ENCODE peak calls at places on chromosomes 11 and 22, in six cellular contexts. F is cardiac fibroblast, M is bronchial epithelial cell, K is mucosa of descending colon, A is body of pancreas, Y is SK-N-SH. Z is an unnamed sample.

GRCh38 chr11:490186-490929 is 16.7 kb downstream of the RNH1 start:
- DNase-seq in K (no peak), M (no peak), A (no peak), F (no peak), Y (no peak), Z (no peak)

GRCh38 chr11:10694481-10695239 is 1.1 kb upstream of the IRAG1 start:
- DNase-seq in M (no peak), A (no peak), Y (no peak), F (peak), K (no peak), Z (no peak)

GRCh38 chr11:133901999-133902398 is 54.8 kb downstream of the IGSF9B start:
- DNase-seq in F (no peak), M (no peak), Y (no peak), K (no peak), A (no peak), Z (no peak)

GRCh38 chr22:42892156-42892555 is 35.1 kb upstream of the ARFGAP3 start:
- DNase-seq in Y (no peak), K (no peak), M (no peak), A (no peak), F (no peak), Z (no peak)

GRCh38 chr22:24284747-24285203 is 14.1 kb downstream of the SPECC1L start:
- DNase-seq in K (no peak), M (peak), F (peak), Y (no peak), A (no peak), Z (peak)

GRCh38 chr11:90468923-90469322 is 246.1 kb upstream of the CHORDC1 start:
- DNase-seq in K (no peak), M (peak), Y (no peak), F (peak), A (no peak), Z (peak)

GRCh38 chr11:8963569-8964323 is 496 bp downstream of the TMEM9B start:
- DNase-seq in A (peak), K (peak), M (peak), F (no peak), Y (peak), Z (peak)

GRCh38 chr11:77069969-77070582 is 3.3 kb downstream of the CAPN5 start:
- DNase-seq in Y (no peak), M (no peak), K (no peak), F (no peak), A (no peak), Z (no peak)

GRCh38 chr11:44138286-44138685 is 42.8 kb downstream of the EXT2 start:
- DNase-seq in K (no peak), F (peak), A (no peak), M (no peak), Y (no peak), Z (no peak)

GRCh38 chr11:44623321-44623715 is 57.9 kb downstream of the CD82 start:
- DNase-seq in K (no peak), Y (no peak), A (no peak), F (no peak), M (no peak), Z (no peak)

GRCh38 chr11:30712749-30713148 is 126.6 kb upstream of the MPPED2 start:
- DNase-seq in F (no peak), K (no peak), Y (no peak), M (no peak), A (no peak), Z (no peak)

GRCh38 chr11:120780239-120780638 is 243.7 kb upstream of the TBCEL start:
- DNase-seq in M (peak), K (no peak), A (no peak), Y (no peak), F (peak), Z (peak)

GRCh38 chr11:46333129-46333947 is 13.9 kb upstream of the DGKZ start:
- DNase-seq in A (no peak), F (no peak), M (no peak), Y (peak), K (no peak), Z (no peak)

GRCh38 chr11:75383246-75383645 is 16.1 kb upstream of the RPS3 start:
- DNase-seq in F (no peak), Y (no peak), A (no peak), K (no peak), M (no peak), Z (no peak)

GRCh38 chr11:107819361-107820014 is 39.1 kb downstream of the SLC35F2 start:
- DNase-seq in F (peak), A (no peak), K (no peak), Y (no peak), M (peak), Z (peak)

GRCh38 chr11:59551651-59552521 is 40.5 kb downstream of the OR4D9 start:
- DNase-seq in A (peak), K (no peak), M (peak), Y (peak), F (peak), Z (peak)

GRCh38 chr11:92765965-92766371 is 203.5 kb upstream of the MTNR1B start:
- DNase-seq in A (peak), M (no peak), K (no peak), F (peak), Y (peak), Z (no peak)

GRCh38 chr22:50261615-50262459 is at the start of gene MAPK12:
- DNase-seq in Y (peak), A (no peak), K (no peak), M (no peak), F (no peak), Z (no peak)

GRCh38 chr11:128482092-128482491 is 105.3 kb downstream of the ETS1 start:
- DNase-seq in A (no peak), M (no peak), Y (no peak), K (no peak), F (no peak), Z (no peak)

GRCh38 chr22:42655693-42656092 is 6.5 kb upstream of the CYB5R3 start:
- DNase-seq in K (no peak), M (no peak), F (no peak), Y (no peak), A (no peak), Z (no peak)

GRCh38 chr11:78210000-78210608 is 21.4 kb downstream of the USP35 start:
- DNase-seq in K (no peak), A (no peak), Y (no peak), F (no peak), M (no peak), Z (no peak)

GRCh38 chr22:50532824-50533344 is 3.1 kb upstream of the TYMP start:
- DNase-seq in M (no peak), Y (no peak), A (no peak), F (no peak), K (peak), Z (no peak)

GRCh38 chr11:99901175-99901574 is 785.9 kb upstream of the ARHGAP42 start:
- DNase-seq in M (no peak), F (no peak), Y (no peak), K (no peak), A (no peak), Z (no peak)

GRCh38 chr11:79371724-79372123 is 69.1 kb downstream of the TENM4 start:
- DNase-seq in K (no peak), Y (no peak), F (no peak), M (no peak), A (no peak), Z (no peak)

GRCh38 chr11:72625746-72626636 is 48.2 kb downstream of the PDE2A start:
- DNase-seq in F (no peak), K (peak), M (no peak), Y (peak), A (peak), Z (no peak)

GRCh38 chr11:47961383-47961782 is 19.0 kb upstream of the PTPRJ start:
- DNase-seq in F (no peak), A (no peak), M (no peak), K (no peak), Y (no peak), Z (no peak)

GRCh38 chr22:20010307-20011122 is 6.1 kb downstream of the ARVCF start:
- DNase-seq in Y (no peak), K (peak), F (no peak), A (no peak), M (peak), Z (peak)

GRCh38 chr11:73315288-73316020 is 7.4 kb downstream of the ARHGEF17 start:
- DNase-seq in M (no peak), Y (no peak), A (no peak), F (no peak), K (no peak), Z (no peak)

GRCh38 chr11:116792869-116793475 is 1.3 kb upstream of the APOA5 start:
- DNase-seq in M (peak), A (no peak), Y (no peak), K (no peak), F (peak), Z (peak)

GRCh38 chr11:41320233-41320993 is 139.0 kb downstream of the LRRC4C start:
- DNase-seq in K (no peak), A (no peak), F (no peak), Y (no peak), M (no peak), Z (no peak)

GRCh38 chr11:11842426-11843008 is 745 bp downstream of the USP47 start:
- DNase-seq in M (peak), K (peak), F (peak), Y (peak), A (peak), Z (peak)

GRCh38 chr11:11844272-11844671 is 2.5 kb downstream of the USP47 start:
- DNase-seq in K (no peak), Y (no peak), A (no peak), F (no peak), M (no peak), Z (no peak)

GRCh38 chr11:11843233-11843632 is 1.5 kb downstream of the USP47 start:
- DNase-seq in K (no peak), M (peak), F (peak), Y (no peak), A (peak), Z (peak)

GRCh38 chr11:11845066-11845465 is 3.3 kb downstream of the USP47 start:
- DNase-seq in Y (no peak), K (no peak), A (peak), M (peak), F (no peak), Z (peak)

DNA sequence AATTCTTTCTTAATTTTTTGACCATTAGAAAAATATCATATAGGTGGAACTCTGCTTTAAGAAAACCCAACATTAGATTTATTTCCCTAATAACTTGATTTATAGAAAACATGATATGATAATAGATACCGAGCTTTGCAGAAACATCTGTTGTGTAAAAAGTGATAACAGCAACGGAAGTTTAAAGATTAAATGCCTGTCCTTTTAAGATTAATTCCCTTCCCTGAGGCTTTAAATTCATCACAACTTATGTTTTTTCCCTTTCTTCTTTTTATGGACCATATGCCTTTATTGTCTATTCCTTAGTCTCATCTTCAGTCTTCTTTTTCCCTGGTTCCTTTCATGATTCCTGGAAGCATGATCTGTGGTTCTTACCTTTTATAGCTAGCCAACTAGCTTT is 1.9 kb downstream of the USP47 start:
- DNase-seq in K (no peak), Y (peak), M (no peak), F (no peak), A (no peak), Z (no peak)
- H3K4me3 ChIP-seq in K (no peak), Y (peak), M (peak), F (peak), A (peak), Z (peak)

DNA sequence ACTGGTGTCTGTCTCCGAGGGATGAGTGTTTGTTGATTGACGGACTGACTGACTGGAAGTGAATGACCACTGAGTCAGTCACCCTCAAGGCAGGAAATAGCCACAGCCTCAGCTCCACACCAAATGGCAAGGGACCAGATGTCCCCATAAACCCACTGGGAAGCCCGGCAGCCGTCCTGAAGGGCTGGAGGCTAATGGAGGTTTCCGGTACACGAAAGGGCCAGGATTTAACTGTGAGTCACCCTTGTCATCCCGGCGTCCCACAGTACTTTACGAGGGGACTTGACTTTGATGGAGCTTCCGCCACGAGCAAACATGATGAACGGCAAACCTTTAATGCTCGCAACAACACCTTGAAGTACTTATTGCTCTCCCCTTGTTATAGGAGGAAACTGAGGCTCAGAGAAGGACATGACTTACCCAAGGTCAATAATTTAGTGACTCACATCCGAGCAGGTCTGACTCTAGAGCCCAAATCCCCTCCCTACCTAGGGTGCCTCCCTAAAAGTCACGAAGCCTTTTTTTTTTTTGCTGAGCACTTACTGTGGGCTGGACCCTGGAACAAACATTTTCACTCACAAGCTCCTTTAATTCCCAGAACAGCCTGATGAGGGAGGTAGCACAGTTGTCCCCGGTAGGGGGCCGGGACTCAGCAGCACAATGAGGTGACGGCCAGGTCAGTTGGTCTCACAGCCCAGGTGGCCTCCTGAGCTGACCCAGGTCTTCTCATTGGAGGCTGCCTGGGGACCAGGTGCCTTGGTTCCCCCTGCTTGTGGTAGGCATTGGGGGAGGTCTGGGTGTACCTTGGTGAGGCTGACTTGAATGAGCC is 25.2 kb upstream of the GCAT start:
- DNase-seq in K (no peak), Y (no peak), A (no peak), F (peak), M (peak), Z (peak)
- TF ChIP-seq CTCF in K (no peak), Y (no peak), A (no peak), F (no peak), M (no peak), Z (no peak)

DNA sequence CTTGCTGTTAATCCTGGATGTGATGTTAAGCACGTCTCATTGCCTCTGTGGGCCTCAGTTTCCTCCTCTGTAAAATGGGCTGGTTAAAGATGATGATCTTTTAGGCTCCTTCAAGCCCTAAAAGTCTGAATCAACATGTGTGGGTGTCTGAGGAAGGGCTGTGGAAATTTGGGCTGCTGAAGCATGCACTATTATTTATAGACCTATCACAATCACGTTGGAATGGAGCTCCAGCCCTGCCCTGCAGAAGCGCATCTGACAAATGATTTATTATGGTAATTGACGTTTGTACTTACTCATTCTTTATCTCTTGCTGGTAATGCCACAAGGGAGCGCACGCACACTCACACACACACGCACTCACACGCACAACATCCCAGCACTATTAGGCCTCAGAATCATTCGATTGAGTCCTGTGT is 20.4 kb downstream of the P2RX3 start:
- DNase-seq in Y (no peak), A (no peak), K (no peak), M (no peak), F (peak), Z (peak)
- H3K4me3 ChIP-seq in Y (no peak), A (no peak), K (no peak), M (no peak), F (no peak), Z (no peak)

GRCh38 chr11:37230865-37231264 is 632.8 kb upstream of the RAG2 start:
- DNase-seq in M (no peak), F (no peak), K (no peak), A (no peak), Y (no peak), Z (no peak)
- TF ChIP-seq CTCF in M (no peak), F (no peak), K (no peak), A (no peak), Y (no peak), Z (no peak)

GRCh38 chr11:67439321-67440228 is 2.1 kb upstream of the PTPRCAP start:
- DNase-seq in K (peak), Y (no peak), M (peak), A (no peak), F (peak), Z (peak)
- H3K4me3 ChIP-seq in K (no peak), Y (no peak), M (no peak), A (no peak), F (no peak), Z (no peak)

DNA sequence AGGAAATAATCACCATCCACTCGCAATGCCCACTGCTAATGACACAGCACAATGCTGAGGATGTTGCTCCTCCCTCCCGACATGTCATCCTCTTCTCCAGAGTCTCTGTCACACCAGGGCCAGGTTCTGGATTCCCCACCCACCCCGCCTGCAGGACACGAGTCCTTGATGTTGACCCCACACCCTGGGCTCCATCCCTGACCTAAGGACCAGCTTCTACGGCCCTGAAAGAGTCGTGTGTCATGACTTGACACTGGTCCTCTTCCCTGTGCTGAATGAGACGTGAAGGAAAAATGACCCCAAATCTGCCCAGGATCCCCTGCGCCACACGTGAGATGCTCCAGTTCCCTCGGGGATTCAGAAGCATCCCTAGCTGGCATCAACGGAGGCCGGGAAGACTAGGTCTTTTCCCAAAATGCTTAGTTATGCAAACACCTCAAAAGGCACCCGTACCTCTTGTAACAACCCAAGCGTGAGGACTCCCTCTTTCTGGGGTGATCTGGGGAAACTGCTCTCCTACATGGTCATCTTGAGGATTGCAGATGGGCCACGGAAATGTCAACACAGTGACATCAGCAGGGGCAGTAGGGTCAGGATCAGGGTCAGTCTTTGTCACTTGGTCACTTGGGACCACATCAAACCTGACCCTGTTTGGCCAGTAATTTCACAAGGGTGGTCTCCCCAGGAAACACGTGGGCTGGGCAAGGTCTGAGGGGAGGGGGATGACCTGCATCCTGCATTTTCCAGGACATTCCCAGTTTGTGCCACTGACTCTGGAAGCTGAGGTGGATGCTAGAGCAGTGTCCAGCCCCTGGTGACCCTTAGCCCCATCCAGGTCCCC is 42.0 kb downstream of the IGLL5 start:
- DNase-seq in Y (no peak), A (no peak), F (no peak), M (no peak), K (no peak), Z (no peak)
- TF ChIP-seq CTCF in Y (no peak), A (no peak), F (no peak), M (no peak), K (no peak), Z (no peak)